ENCODE peak calls at places on chromosomes 4 and X, in nine cellular contexts. G is hepatic stellate cell, C is fibroblast of lung, Q is aorta, D is heart left ventricle, O is T-helper 1 cell, R is astrocyte of the cerebellum, B is glutamatergic neuron, W is mammary epithelial cell. Y is an unnamed sample.

GRCh38 chr4:168877779-168878491 is 132.1 kb downstream of the CBR4 start:
- DNase-seq in D (peak; percentile 64), C (no peak), G (no peak), O (peak; percentile 12), Q (peak; percentile 74), B (peak; percentile 67), R (no peak), W (peak; percentile 48), Y (peak; percentile 86)

GRCh38 chr4:74159397-74159709 is 1.4 kb downstream of the MTHFD2L start:
- DNase-seq in D (no peak), G (no peak), Q (no peak), R (no peak), W (no peak), B (no peak), O (no peak), C (no peak), Y (no peak)

GRCh38 chrX:103310592-103311400 is at the start of gene BEX2:
- DNase-seq in C (peak; percentile 17), R (peak; percentile 13), O (peak; percentile 77), G (no peak), D (peak; percentile 19), B (peak; percentile 88), W (peak; percentile 62), Q (peak; percentile 67), Y (peak; percentile 90)

GRCh38 chr4:25919676-25920075 is 5.7 kb downstream of the SMIM20 start:
- DNase-seq in W (no peak), O (no peak), D (no peak), B (no peak), Q (no peak), C (peak; percentile 25), R (no peak), G (no peak), Y (no peak)

GRCh38 chrX:107047622-107048021 is 47.6 kb upstream of the MORC4 start:
- DNase-seq in G (no peak), R (no peak), Q (no peak), C (no peak), B (no peak), W (no peak), D (no peak), O (no peak), Y (no peak)

GRCh38 chrX:49071877-49072711 is 1.7 kb downstream of the PRAF2 start:
- DNase-seq in G (peak; percentile 91), D (peak; percentile 70), O (no peak), R (peak; percentile 33), Q (peak; percentile 88), B (peak; percentile 70), W (no peak), C (peak; percentile 79), Y (peak; percentile 89)

GRCh38 chrX:127782904-127783303 is 269.3 kb downstream of the ACTRT1 start:
- DNase-seq in B (no peak), G (no peak), R (no peak), Q (no peak), D (no peak), O (no peak), C (no peak), W (no peak), Y (no peak)

GRCh38 chr4:118224239-118224829 is 128.5 kb downstream of the PRSS12 start:
- DNase-seq in O (peak; percentile 29), W (peak; percentile 40), G (peak; percentile 8), B (no peak), C (peak; percentile 60), Q (no peak), D (no peak), R (peak; percentile 65), Y (no peak)

GRCh38 chr4:167100120-167100519 is 134.2 kb downstream of the SPOCK3 start:
- DNase-seq in W (peak; percentile 80), G (no peak), Q (no peak), B (no peak), C (peak; percentile 62), D (no peak), O (no peak), R (peak; percentile 31), Y (no peak)

GRCh38 chr4:82373816-82374740 is at the start of gene HNRNPD:
- DNase-seq in R (peak; percentile 99), C (peak; percentile 100), Q (peak; percentile 99), G (peak; percentile 94), W (peak; percentile 100), B (peak; percentile 99), O (peak; percentile 99), D (peak; percentile 98), Y (peak; percentile 99)

GRCh38 chr4:141871086-141871485 is 234.7 kb downstream of the IL15 start:
- DNase-seq in B (no peak), G (no peak), C (peak; percentile 35), Q (no peak), D (no peak), R (peak; percentile 4), O (no peak), W (peak; percentile 6), Y (no peak)

GRCh38 chr4:109945056-109945455 is 32.4 kb downstream of the EGF start:
- DNase-seq in D (no peak), W (peak; percentile 75), O (no peak), R (no peak), C (no peak), B (no peak), G (no peak), Q (no peak), Y (no peak)

GRCh38 chr4:110216079-110216478 is 17.7 kb upstream of the ELOVL6 start:
- DNase-seq in R (no peak), C (peak; percentile 23), G (no peak), D (no peak), W (no peak), O (no peak), Q (no peak), B (no peak), Y (no peak)

GRCh38 chr4:168848112-168848511 is 161.9 kb downstream of the CBR4 start:
- DNase-seq in R (no peak), G (no peak), C (peak; percentile 38), B (no peak), O (no peak), W (peak; percentile 47), D (no peak), Q (no peak), Y (no peak)

GRCh38 chr4:74189331-74190043 is 31.6 kb downstream of the MTHFD2L start:
- DNase-seq in D (no peak), Q (no peak), W (peak; percentile 44), R (peak; percentile 51), G (no peak), B (no peak), C (peak; percentile 58), O (peak; percentile 29), Y (no peak)

GRCh38 chr4:104756837-104757236 is 262.1 kb upstream of the CXXC4 start:
- DNase-seq in D (no peak), R (no peak), O (no peak), B (no peak), G (no peak), W (no peak), C (no peak), Q (no peak), Y (no peak)

GRCh38 chrX:33970028-33970932 is 161.8 kb downstream of the FAM47A start:
- DNase-seq in W (no peak), R (no peak), O (no peak), Q (no peak), D (no peak), B (no peak), C (no peak), G (no peak), Y (no peak)

GRCh38 chrX:115584715-115585114 is 23.7 kb downstream of the PLS3 start:
- DNase-seq in O (peak; percentile 8), C (peak; percentile 66), W (peak; percentile 80), D (no peak), Q (no peak), B (no peak), G (no peak), R (no peak), Y (no peak)

GRCh38 chr4:3525532-3526430 is 6.4 kb downstream of the LRPAP1 start:
- DNase-seq in G (no peak), Q (peak; percentile 32), C (no peak), W (no peak), R (no peak), D (no peak), O (no peak), B (no peak), Y (peak; percentile 52)

GRCh38 chrX:87900320-87900908 is 382.8 kb downstream of the KLHL4 start:
- DNase-seq in O (peak; percentile 52), C (no peak), B (no peak), D (no peak), R (no peak), G (no peak), Q (no peak), W (peak; percentile 3), Y (no peak)

GRCh38 chr4:169008478-169008877 is 1.6 kb downstream of the CBR4 start:
- DNase-seq in Q (no peak), B (no peak), R (no peak), C (no peak), O (no peak), W (no peak), D (no peak), G (no peak), Y (no peak)